ENCODE peak calls at places on chromosome 7, in four cellular contexts. R is fibroblast of lung, E is psoas muscle, B is tibial nerve. L is an unnamed sample.

GRCh38 chr7:118153551-118154177 is 30.3 kb upstream of the LSM8 start:
- DNase-seq in R (peak; percentile 51), E (no peak), B (peak; percentile 74), L (no peak)

GRCh38 chr7:35749548-35749947 is 51.3 kb upstream of the SEPTIN7 start:
- DNase-seq in R (peak; percentile 56), E (no peak), B (no peak), L (peak; percentile 71)

GRCh38 chr7:30810986-30811385 is 39.8 kb downstream of the MINDY4 start:
- DNase-seq in R (no peak), E (no peak), B (no peak), L (no peak)

GRCh38 chr7:76386691-76387260 is 22.7 kb downstream of the SSC4D start:
- DNase-seq in R (no peak), E (no peak), B (no peak), L (no peak)

GRCh38 chr7:157584420-157584819 is 247.6 kb downstream of the DNAJB6 start:
- DNase-seq in R (no peak), E (no peak), B (no peak), L (no peak)

GRCh38 chr7:43300121-43300520 is 187.7 kb downstream of the HECW1 start:
- DNase-seq in R (no peak), E (no peak), B (no peak), L (no peak)

GRCh38 chr7:102277901-102278300 is 8.8 kb upstream of the SH2B2 start:
- DNase-seq in R (no peak), E (no peak), B (no peak), L (no peak)

GRCh38 chr7:47647213-47647985 is 65.5 kb upstream of the TNS3 start:
- DNase-seq in R (no peak), E (no peak), B (no peak), L (no peak)

GRCh38 chr7:12434012-12434642 is 30.5 kb upstream of the VWDE start:
- DNase-seq in R (peak; percentile 26), E (no peak), B (no peak), L (no peak)

GRCh38 chr7:2792856-2793487 is 51.1 kb downstream of the GNA12 start:
- DNase-seq in R (no peak), E (no peak), B (no peak), L (no peak)

GRCh38 chr7:121873795-121874194 is 834 bp downstream of the PTPRZ1 start:
- DNase-seq in R (peak; percentile 0), E (no peak), B (no peak), L (no peak)

GRCh38 chr7:46576950-46577349 is 655.9 kb upstream of the IGFBP3 start:
- DNase-seq in R (no peak), E (no peak), B (no peak), L (no peak)

GRCh38 chr7:32179567-32179966 is 109.4 kb upstream of the PDE1C start:
- DNase-seq in R (no peak), E (no peak), B (no peak), L (no peak)

GRCh38 chr7:157682946-157683239 is 346.1 kb downstream of the DNAJB6 start:
- DNase-seq in R (no peak), E (no peak), B (no peak), L (no peak)

GRCh38 chr7:151461096-151461941 is 21.4 kb upstream of the CRYGN start:
- DNase-seq in R (no peak), E (no peak), B (no peak), L (no peak)
- TF ChIP-seq CTCF in R (no peak), E (no peak), B (no peak), L (no peak)

GRCh38 chr7:159105066-159105780 is 39.4 kb downstream of the VIPR2 start:
- DNase-seq in R (no peak), E (peak; percentile 17), B (no peak), L (no peak)

GRCh38 chr7:159102681-159103381 is 41.8 kb downstream of the VIPR2 start:
- DNase-seq in R (no peak), E (peak; percentile 37), B (no peak), L (no peak)

GRCh38 chr7:159103382-159104187 is 41.1 kb downstream of the VIPR2 start:
- DNase-seq in R (no peak), E (peak; percentile 3), B (no peak), L (peak; percentile 4)

GRCh38 chr7:159105845-159106614 is 38.6 kb downstream of the VIPR2 start:
- DNase-seq in R (no peak), E (peak; percentile 52), B (no peak), L (no peak)

DNA sequence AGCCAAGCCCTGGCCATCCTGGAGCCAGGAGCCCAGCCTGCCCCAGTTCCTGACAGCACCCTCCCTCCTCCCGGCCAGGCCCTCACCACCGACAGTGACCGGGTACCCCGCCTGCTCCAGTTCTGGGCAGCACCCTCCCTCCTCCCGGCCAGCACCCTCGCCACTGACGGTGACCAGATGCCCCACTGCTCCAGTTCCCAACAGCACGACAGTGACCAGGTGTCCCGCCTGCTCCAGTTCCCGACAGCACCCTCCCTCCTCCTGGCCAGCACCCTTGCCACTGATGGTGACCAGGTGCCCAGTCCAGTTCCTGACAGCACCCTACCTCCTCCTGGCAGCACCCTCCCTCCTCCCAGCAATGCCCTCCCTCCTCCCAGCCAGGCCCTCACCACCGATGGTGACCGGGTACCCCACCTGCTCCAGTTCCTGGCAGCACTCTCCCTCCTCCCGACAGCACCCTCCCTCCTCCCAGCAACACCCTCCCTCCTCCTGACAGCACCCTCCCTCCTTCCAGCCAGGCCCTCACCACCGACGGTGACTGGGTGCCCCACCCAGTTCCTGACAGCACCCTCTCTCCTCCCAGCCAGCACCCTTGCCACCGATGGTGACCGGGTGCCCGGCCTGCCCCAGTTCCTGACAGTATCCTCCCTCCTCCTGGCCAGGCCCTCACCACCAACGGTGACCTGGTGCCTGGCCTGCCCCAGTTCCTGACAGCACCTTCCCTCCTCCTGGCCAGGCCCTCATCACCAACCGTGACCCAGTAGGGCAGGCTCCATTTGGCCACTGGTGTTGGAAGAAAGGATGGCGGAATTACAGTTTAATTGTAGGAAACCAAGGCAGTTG is 40.3 kb downstream of the VIPR2 start:
- DNase-seq in R (no peak), E (peak; percentile 76), B (no peak), L (peak; percentile 78)
- H3K9me3 ChIP-seq in R (no peaks in the 10 kb centered on the region), E (no peaks in the 10 kb centered on the region), B (no peaks in the 10 kb centered on the region), L (no peaks in the 10 kb centered on the region)

GRCh38 chr7:98242342-98242741 is 9.7 kb downstream of the TECPR1 start:
- DNase-seq in R (no peak), E (peak; percentile 7), B (no peak), L (no peak)

GRCh38 chr7:98241674-98242241 is 10.3 kb downstream of the TECPR1 start:
- DNase-seq in R (no peak), E (peak; percentile 35), B (no peak), L (no peak)

GRCh38 chr7:98240961-98241673 is 10.9 kb downstream of the TECPR1 start:
- DNase-seq in R (peak; percentile 26), E (peak; percentile 73), B (peak; percentile 18), L (no peak)

GRCh38 chr7:98244871-98245270 is 7.2 kb downstream of the TECPR1 start:
- DNase-seq in R (no peak), E (no peak), B (no peak), L (no peak)

GRCh38 chr7:98242934-98243333 is 9.1 kb downstream of the TECPR1 start:
- DNase-seq in R (no peak), E (no peak), B (no peak), L (no peak)
- TF ChIP-seq CTCF in R (no peak), E (no peak), B (no peak), L (no peak)

GRCh38 chr7:116241296-116241695 is 31.0 kb downstream of the TES start:
- DNase-seq in R (no peak), E (no peak), B (no peak), L (no peak)

GRCh38 chr7:116236020-116236630 is 25.8 kb downstream of the TES start:
- DNase-seq in R (peak; percentile 77), E (no peak), B (peak; percentile 90), L (peak; percentile 41)

GRCh38 chr7:116240021-116240659 is 29.8 kb downstream of the TES start:
- DNase-seq in R (peak; percentile 57), E (no peak), B (no peak), L (no peak)

GRCh38 chr7:116239434-116239833 is 29.1 kb downstream of the TES start:
- DNase-seq in R (no peak), E (no peak), B (no peak), L (no peak)

GRCh38 chr7:116239019-116239418 is 28.7 kb downstream of the TES start:
- DNase-seq in R (no peak), E (no peak), B (no peak), L (no peak)
- H3K9me3 ChIP-seq in R (no peaks in the 10 kb centered on the region), E (no peaks in the 10 kb centered on the region), B (no peaks in the 10 kb centered on the region), L (no peaks in the 10 kb centered on the region)

DNA sequence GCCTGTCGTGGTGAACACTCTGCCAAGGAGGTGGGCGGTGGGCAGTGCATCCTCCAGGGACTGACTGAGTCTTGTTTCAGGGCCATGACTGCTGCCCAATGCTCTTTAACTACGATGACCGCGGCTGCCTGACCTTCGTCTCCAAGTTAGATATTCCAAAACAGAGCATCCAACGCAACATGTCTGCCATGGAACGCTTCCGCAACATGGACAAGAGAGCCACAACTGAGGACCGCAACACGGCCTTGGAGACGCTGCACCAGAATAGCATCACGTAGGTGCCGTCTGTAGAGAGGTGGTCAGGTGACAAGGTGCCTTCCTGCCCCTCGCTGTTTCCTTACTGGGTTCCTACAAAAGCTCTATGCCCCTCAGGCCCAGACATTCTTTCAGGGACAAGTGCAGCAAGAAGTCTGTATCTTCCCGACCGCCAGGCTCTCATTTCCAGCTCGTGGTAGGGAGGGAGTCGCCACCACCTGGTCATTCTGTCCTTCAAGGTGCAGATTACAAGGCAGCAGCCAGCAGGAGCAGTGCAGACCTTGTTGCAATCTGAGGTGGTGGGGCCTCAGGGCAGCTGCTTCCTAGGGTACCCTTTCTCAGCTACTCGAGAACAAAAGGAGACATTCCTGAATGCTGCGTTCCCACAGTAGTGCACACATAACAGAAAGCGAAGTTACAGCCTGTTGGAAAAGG is 14.9 kb upstream of the ARPC1B start:
- DNase-seq in R (no peak), E (no peak), B (no peak), L (no peak)
- TF ChIP-seq CTCF in R (no peak), E (no peak), B (no peak), L (no peak)